ENCODE peak calls at places on chromosomes 5 and 9, in eight cellular contexts. C, S, A, T, D, G, O and B are unnamed samples.

GRCh38 chr9:97978706-97979105 is 4.4 kb upstream of the ANP32B start:
- DNase-seq in C (no peak), S (no peak), A (no peak), T (no peak), D (no peak), G (no peak), O (no peak), B (no peak)

GRCh38 chr5:178762391-178762790 is 31.9 kb upstream of the ZNF354A start:
- DNase-seq in C (no peak), S (no peak), A (no peak), T (no peak), D (no peak), G (no peak), O (no peak), B (no peak)

GRCh38 chr5:36357391-36357790 is 55.7 kb upstream of the RANBP3L start:
- DNase-seq in C (peak), S (no peak), A (no peak), T (no peak), D (peak), G (peak), O (no peak), B (no peak)

GRCh38 chr9:92133949-92134604 is 18.9 kb upstream of the SPTLC1 start:
- DNase-seq in C (peak), S (peak), A (peak), T (peak), D (peak), G (peak), O (peak), B (no peak)

GRCh38 chr5:155943516-155944407 is 383.2 kb upstream of the SGCD start:
- DNase-seq in C (peak), S (peak), A (no peak), T (no peak), D (no peak), G (no peak), O (no peak), B (no peak)

GRCh38 chr5:64958757-64959391 is 190.1 kb downstream of the CWC27 start:
- DNase-seq in C (peak), S (no peak), A (no peak), T (no peak), D (peak), G (peak), O (no peak), B (no peak)

GRCh38 chr5:102211165-102211564 is 84.9 kb downstream of the SLCO4C1 start:
- DNase-seq in C (no peak), S (no peak), A (no peak), T (no peak), D (no peak), G (no peak), O (no peak), B (no peak)

GRCh38 chr5:67453526-67453925 is 256.9 kb upstream of the CD180 start:
- DNase-seq in C (no peak), S (no peak), A (no peak), T (no peak), D (peak), G (no peak), O (no peak), B (no peak)

GRCh38 chr9:128155736-128156500 is 4.1 kb upstream of the BBLN start:
- DNase-seq in C (no peak), S (no peak), A (no peak), T (no peak), D (no peak), G (no peak), O (no peak), B (no peak)

GRCh38 chr5:39523821-39524220 is 99.0 kb upstream of the DAB2 start:
- DNase-seq in C (peak), S (no peak), A (no peak), T (no peak), D (peak), G (peak), O (no peak), B (no peak)

GRCh38 chr9:86512929-86513328 is 158.7 kb upstream of the TUT7 start:
- DNase-seq in C (no peak), S (no peak), A (no peak), T (no peak), D (no peak), G (no peak), O (no peak), B (no peak)

GRCh38 chr5:108747111-108748009 is at the start of gene FER:
- DNase-seq in C (peak), S (peak), A (no peak), T (no peak), D (peak), G (peak), O (peak), B (no peak)

GRCh38 chr9:18865542-18865941 is 167.5 kb downstream of the SAXO1 start:
- DNase-seq in C (no peak), S (no peak), A (no peak), T (no peak), D (no peak), G (no peak), O (no peak), B (no peak)

GRCh38 chr5:158116965-158117364 is 258.0 kb upstream of the CLINT1 start:
- DNase-seq in C (no peak), S (no peak), A (no peak), T (no peak), D (no peak), G (no peak), O (no peak), B (no peak)

GRCh38 chr5:157670662-157671591 is at the start of gene C5orf52:
- DNase-seq in C (peak), S (peak), A (no peak), T (no peak), D (no peak), G (peak), O (no peak), B (peak)

GRCh38 chr5:122772446-122772845 is 2.4 kb upstream of the SNX2 start:
- DNase-seq in C (no peak), S (no peak), A (no peak), T (no peak), D (no peak), G (peak), O (no peak), B (no peak)

GRCh38 chr5:122371511-122372151 is 59.6 kb downstream of the SNCAIP start:
- DNase-seq in C (no peak), S (no peak), A (no peak), T (no peak), D (no peak), G (no peak), O (no peak), B (no peak)

GRCh38 chr5:61330341-61330878 is 1.6 kb upstream of the ZSWIM6 start:
- DNase-seq in C (peak), S (peak), A (no peak), T (no peak), D (no peak), G (peak), O (no peak), B (no peak)

GRCh38 chr9:95008151-95008771 is 281.8 kb downstream of the AOPEP start:
- DNase-seq in C (no peak), S (no peak), A (no peak), T (no peak), D (no peak), G (no peak), O (no peak), B (no peak)

GRCh38 chr9:70601000-70601929 is 186.8 kb upstream of the KLF9 start:
- DNase-seq in C (peak), S (no peak), A (peak), T (peak), D (peak), G (peak), O (no peak), B (peak)

GRCh38 chr5:181088289-181088688 is 42.7 kb downstream of the OR2V1 start:
- DNase-seq in C (peak), S (no peak), A (no peak), T (no peak), D (no peak), G (no peak), O (no peak), B (peak)

GRCh38 chr5:119355244-119355635 is 579 bp upstream of the TNFAIP8 start:
- DNase-seq in C (no peak), S (peak), A (no peak), T (peak), D (no peak), G (no peak), O (no peak), B (no peak)

GRCh38 chr5:102231693-102232619 is 64.1 kb downstream of the SLCO4C1 start:
- DNase-seq in C (no peak), S (no peak), A (no peak), T (no peak), D (no peak), G (no peak), O (no peak), B (no peak)

GRCh38 chr9:113624721-113625120 is 161.2 kb downstream of the RGS3 start:
- DNase-seq in C (peak), S (no peak), A (no peak), T (no peak), D (peak), G (peak), O (no peak), B (no peak)

GRCh38 chr5:179257190-179257741 is 88.0 kb downstream of the ADAMTS2 start:
- DNase-seq in C (no peak), S (no peak), A (peak), T (peak), D (no peak), G (no peak), O (no peak), B (no peak)

GRCh38 chr5:38866362-38867070 is 20.7 kb downstream of the OSMR start:
- DNase-seq in C (no peak), S (no peak), A (no peak), T (no peak), D (no peak), G (no peak), O (no peak), B (no peak)

GRCh38 chr5:174692982-174693422 is 31.4 kb upstream of the MSX2 start:
- DNase-seq in C (no peak), S (no peak), A (no peak), T (no peak), D (no peak), G (no peak), O (no peak), B (no peak)

GRCh38 chr5:166165600-166165999 is 2125.8 kb upstream of the WWC1 start:
- DNase-seq in C (no peak), S (no peak), A (no peak), T (no peak), D (no peak), G (no peak), O (no peak), B (no peak)

GRCh38 chr9:33287087-33287490 is 3.2 kb upstream of the NFX1 start:
- DNase-seq in C (peak), S (peak), A (no peak), T (peak), D (peak), G (peak), O (no peak), B (no peak)

GRCh38 chr5:13987843-13988464 is 43.5 kb upstream of the DNAH5 start:
- DNase-seq in C (peak), S (no peak), A (no peak), T (peak), D (peak), G (peak), O (no peak), B (no peak)

GRCh38 chr9:132947751-132948150 is 3.3 kb upstream of the TSC1 start:
- DNase-seq in C (no peak), S (no peak), A (no peak), T (no peak), D (no peak), G (no peak), O (no peak), B (no peak)

GRCh38 chr9:93952784-93953491 is 2.2 kb downstream of the BARX1 start:
- DNase-seq in C (no peak), S (no peak), A (no peak), T (no peak), D (no peak), G (no peak), O (no peak), B (no peak)

GRCh38 chr9:19938990-19939736 is 150.3 kb upstream of the SLC24A2 start:
- DNase-seq in C (no peak), S (no peak), A (no peak), T (no peak), D (no peak), G (no peak), O (no peak), B (no peak)

GRCh38 chr5:26691486-26691885 is 346.9 kb downstream of the CDH9 start:
- DNase-seq in C (no peak), S (no peak), A (no peak), T (no peak), D (no peak), G (no peak), O (no peak), B (no peak)